ENCODE peak calls at places on chromosomes 6 and 20, in five cellular contexts. T is OCI-LY7, Z is hepatocyte, X is astrocyte of the cerebellum, F is fibroblast of pulmonary artery. I is an unnamed sample.

GRCh38 chr6:135128268-135128914 is 52.7 kb upstream of the MYB start:
- DNase-seq in T (no peak), Z (no peak), X (no peak), F (no peak), I (peak; percentile 61)

GRCh38 chr6:146364816-146365594 is 178.6 kb upstream of the RAB32 start:
- DNase-seq in T (no peak), Z (no peak), X (no peak), F (no peak), I (no peak)

GRCh38 chr6:21731411-21732031 is 138.0 kb downstream of the SOX4 start:
- DNase-seq in T (no peak), Z (no peak), X (peak; percentile 81), F (peak; percentile 64), I (no peak)

GRCh38 chr6:31187780-31188194 is 17.3 kb upstream of the POU5F1 start:
- DNase-seq in T (no peak), Z (no peak), X (no peak), F (no peak), I (no peak)

GRCh38 chr6:149443411-149444181 is 41.2 kb downstream of the ZC3H12D start:
- DNase-seq in T (no peak), Z (no peak), X (no peak), F (peak; percentile 87), I (no peak)

GRCh38 chr6:92354270-92354831 is 1065.0 kb downstream of the EPHA7 start:
- DNase-seq in T (no peak), Z (no peak), X (no peak), F (no peak), I (no peak)

GRCh38 chr6:137699036-137699683 is 167.9 kb upstream of the TNFAIP3 start:
- DNase-seq in T (no peak), Z (no peak), X (no peak), F (no peak), I (no peak)

GRCh38 chr6:31175961-31176360 is 5.5 kb upstream of the POU5F1 start:
- DNase-seq in T (no peak), Z (no peak), X (no peak), F (peak; percentile 59), I (no peak)

GRCh38 chr6:109892451-109893435 is 85.4 kb upstream of the GPR6 start:
- DNase-seq in T (no peak), Z (peak; percentile 59), X (no peak), F (no peak), I (no peak)
- TF ChIP-seq CTCF in T (no peak), Z (peak; percentile 2), X (no peak), F (no peak), I (no peak)

DNA sequence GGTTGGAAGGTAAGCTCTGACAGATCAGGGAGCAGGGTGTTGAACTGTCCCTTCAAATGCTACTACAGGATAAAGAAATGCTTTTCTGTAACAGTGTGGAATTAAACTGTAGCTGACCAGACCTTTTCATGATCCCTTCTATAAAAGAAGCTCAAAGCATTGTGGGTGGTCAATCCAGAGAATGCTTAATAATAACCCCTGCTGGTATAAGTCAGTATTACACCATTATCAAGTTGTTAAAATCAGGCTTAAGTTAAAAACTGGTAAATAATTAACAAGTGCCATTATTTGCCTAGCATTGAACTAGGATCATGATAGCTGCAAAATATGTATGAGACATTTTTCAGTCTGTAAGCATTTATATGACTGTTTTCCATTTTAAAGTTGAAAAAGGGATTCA is 468.9 kb downstream of the PKHD1 start:
- DNase-seq in T (peak; percentile 22), Z (peak; percentile 41), X (no peak), F (no peak), I (no peak)
- TF ChIP-seq CTCF in T (peak; percentile 72), Z (peak; percentile 33), X (peak; percentile 28), F (peak; percentile 2), I (no peak)

GRCh38 chr20:560680-561079 is 17.1 kb upstream of the CSNK2A1 start:
- DNase-seq in T (no peak), Z (no peak), X (no peak), F (no peak), I (no peak)
- TF ChIP-seq CTCF in T (peak; percentile 27), Z (peak; percentile 6), X (no peak), F (no peak), I (no peak)

GRCh38 chr20:1325173-1326030 is 3.5 kb downstream of the SDCBP2 start:
- DNase-seq in T (peak; percentile 98), Z (peak; percentile 99), X (peak; percentile 89), F (peak; percentile 99), I (peak; percentile 99)
- TF ChIP-seq CTCF in T (no peak), Z (no peak), X (no peak), F (no peak), I (no peak)

GRCh38 chr6:77089776-77090175 is 373.5 kb downstream of the HTR1B start:
- DNase-seq in T (no peak), Z (no peak), X (no peak), F (peak; percentile 7), I (no peak)

GRCh38 chr6:77095936-77096627 is 367.2 kb downstream of the HTR1B start:
- DNase-seq in T (no peak), Z (no peak), X (no peak), F (no peak), I (no peak)

GRCh38 chr6:77092971-77093370 is 370.3 kb downstream of the HTR1B start:
- DNase-seq in T (no peak), Z (no peak), X (no peak), F (peak; percentile 76), I (no peak)

GRCh38 chr6:77097940-77098339 is 365.4 kb downstream of the HTR1B start:
- DNase-seq in T (no peak), Z (no peak), X (no peak), F (no peak), I (no peak)

DNA sequence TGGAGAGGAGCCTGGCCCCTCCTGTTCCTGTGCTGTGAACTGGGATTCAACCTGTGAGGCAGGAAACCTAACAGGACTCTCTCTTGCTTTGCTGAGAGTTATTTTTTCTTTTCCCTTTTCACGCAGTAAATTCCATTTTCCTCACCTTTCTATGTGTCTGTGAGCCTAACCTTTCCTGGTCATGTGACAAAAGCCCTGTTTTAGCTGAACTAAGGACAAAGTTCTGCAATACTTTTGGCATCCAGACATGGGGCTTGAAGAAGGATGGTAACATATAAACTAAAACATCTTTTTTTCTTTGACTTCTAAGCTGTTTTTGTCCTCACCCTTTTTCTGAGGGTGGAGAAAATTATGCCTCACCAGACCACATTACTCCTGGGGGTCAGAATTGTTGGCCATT is 368.5 kb downstream of the HTR1B start:
- DNase-seq in T (no peak), Z (no peak), X (no peak), F (no peak), I (no peak)
- TF ChIP-seq CTCF in T (no peak), Z (no peak), X (no peak), F (no peak), I (no peak)

DNA sequence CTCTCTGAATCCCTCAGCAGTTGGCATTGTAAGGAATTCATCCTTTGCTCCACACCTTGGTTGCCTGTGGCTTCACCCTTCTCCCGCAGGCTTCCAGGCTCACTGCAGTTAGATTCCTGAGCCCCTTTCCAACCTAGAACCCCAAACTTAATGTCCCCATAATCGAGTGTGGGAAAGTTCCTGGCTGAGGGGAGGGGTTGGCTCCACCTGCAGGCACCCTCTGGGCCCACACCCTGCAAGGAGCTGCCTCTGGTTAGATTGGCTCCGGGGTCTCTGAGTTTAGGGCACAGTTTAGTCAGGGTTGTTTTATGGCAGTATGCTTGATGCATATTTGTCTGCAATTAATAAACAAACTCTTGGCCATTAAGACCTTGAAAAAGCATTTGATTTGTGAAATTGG is 63.4 kb downstream of the MTHFD1L start:
- DNase-seq in T (no peak), Z (no peak), X (no peak), F (no peak), I (peak; percentile 47)
- TF ChIP-seq CTCF in T (peak; percentile 63), Z (peak; percentile 22), X (peak; percentile 50), F (peak; percentile 40), I (peak; percentile 50)